ENCODE peak calls at places on chromosomes 12 and 14, in seven cellular contexts. One of them, this sample, is unnamed.

GRCh38 chr12:88958153-88958552 is 377.9 kb upstream of the KITLG start:
- DNase-seq in mucosa of descending colon: no peak
- DNase-seq in small intestine: no peak
- DNase-seq in mesenteric fat pad: no peak
- DNase-seq in naive thymus-derived CD8-positive, alpha-beta T cell: no peak
- DNase-seq in OCI-LY7: no peak
- DNase-seq in stimulated activated CD4-positive, alpha-beta T cell treated with anti-CD3 and anti-CD28 coated beads, TNF-alpha, amount 100 ng/mL, for 4 hours: no peak
- DNase-seq in this sample: no peak

GRCh38 chr12:15627995-15628945 is 160.9 kb downstream of the EPS8 start:
- DNase-seq in mucosa of descending colon: no peak
- DNase-seq in small intestine: no peak
- DNase-seq in mesenteric fat pad: no peak
- DNase-seq in naive thymus-derived CD8-positive, alpha-beta T cell: no peak
- DNase-seq in OCI-LY7: no peak
- DNase-seq in stimulated activated CD4-positive, alpha-beta T cell treated with anti-CD3 and anti-CD28 coated beads, TNF-alpha, amount 100 ng/mL, for 4 hours: no peak
- DNase-seq in this sample: peak

GRCh38 chr14:57871487-57872080 is 5.7 kb upstream of the SLC35F4 start:
- DNase-seq in mucosa of descending colon: peak
- DNase-seq in small intestine: peak
- DNase-seq in mesenteric fat pad: no peak
- DNase-seq in naive thymus-derived CD8-positive, alpha-beta T cell: no peak
- DNase-seq in OCI-LY7: peak
- DNase-seq in stimulated activated CD4-positive, alpha-beta T cell treated with anti-CD3 and anti-CD28 coated beads, TNF-alpha, amount 100 ng/mL, for 4 hours: no peak
- DNase-seq in this sample: peak

GRCh38 chr12:122838841-122839240 is 3.6 kb downstream of the HIP1R start:
- DNase-seq in mucosa of descending colon: no peak
- DNase-seq in small intestine: no peak
- DNase-seq in mesenteric fat pad: no peak
- DNase-seq in naive thymus-derived CD8-positive, alpha-beta T cell: no peak
- DNase-seq in OCI-LY7: no peak
- DNase-seq in stimulated activated CD4-positive, alpha-beta T cell treated with anti-CD3 and anti-CD28 coated beads, TNF-alpha, amount 100 ng/mL, for 4 hours: no peak
- DNase-seq in this sample: no peak

GRCh38 chr14:23481992-23482813 is 12.7 kb downstream of the NGDN start:
- DNase-seq in mucosa of descending colon: no peak
- DNase-seq in small intestine: no peak
- DNase-seq in mesenteric fat pad: no peak
- DNase-seq in naive thymus-derived CD8-positive, alpha-beta T cell: no peak
- DNase-seq in OCI-LY7: no peak
- DNase-seq in stimulated activated CD4-positive, alpha-beta T cell treated with anti-CD3 and anti-CD28 coated beads, TNF-alpha, amount 100 ng/mL, for 4 hours: no peak
- DNase-seq in this sample: no peak

GRCh38 chr12:2856051-2856450 is 788 bp downstream of the TEX52 start:
- DNase-seq in mucosa of descending colon: no peak
- DNase-seq in small intestine: no peak
- DNase-seq in mesenteric fat pad: no peak
- DNase-seq in naive thymus-derived CD8-positive, alpha-beta T cell: no peak
- DNase-seq in OCI-LY7: no peak
- DNase-seq in stimulated activated CD4-positive, alpha-beta T cell treated with anti-CD3 and anti-CD28 coated beads, TNF-alpha, amount 100 ng/mL, for 4 hours: no peak
- DNase-seq in this sample: peak

GRCh38 chr12:835754-836493 is 83.5 kb downstream of the WNK1 start:
- DNase-seq in mucosa of descending colon: no peak
- DNase-seq in small intestine: no peak
- DNase-seq in mesenteric fat pad: no peak
- DNase-seq in naive thymus-derived CD8-positive, alpha-beta T cell: no peak
- DNase-seq in OCI-LY7: no peak
- DNase-seq in stimulated activated CD4-positive, alpha-beta T cell treated with anti-CD3 and anti-CD28 coated beads, TNF-alpha, amount 100 ng/mL, for 4 hours: no peak
- DNase-seq in this sample: peak

GRCh38 chr12:115811929-115812328 is 465.6 kb downstream of the MED13L start:
- DNase-seq in mucosa of descending colon: no peak
- DNase-seq in small intestine: no peak
- DNase-seq in mesenteric fat pad: no peak
- DNase-seq in naive thymus-derived CD8-positive, alpha-beta T cell: no peak
- DNase-seq in OCI-LY7: no peak
- DNase-seq in stimulated activated CD4-positive, alpha-beta T cell treated with anti-CD3 and anti-CD28 coated beads, TNF-alpha, amount 100 ng/mL, for 4 hours: no peak
- DNase-seq in this sample: no peak

GRCh38 chr12:126891789-126892188 is 1375.2 kb upstream of the TMEM132C start:
- DNase-seq in mucosa of descending colon: no peak
- DNase-seq in small intestine: no peak
- DNase-seq in mesenteric fat pad: no peak
- DNase-seq in naive thymus-derived CD8-positive, alpha-beta T cell: no peak
- DNase-seq in OCI-LY7: no peak
- DNase-seq in stimulated activated CD4-positive, alpha-beta T cell treated with anti-CD3 and anti-CD28 coated beads, TNF-alpha, amount 100 ng/mL, for 4 hours: no peak
- DNase-seq in this sample: peak

GRCh38 chr14:98137626-98138025 is 1134.4 kb downstream of the BCL11B start:
- DNase-seq in mucosa of descending colon: no peak
- DNase-seq in small intestine: no peak
- DNase-seq in mesenteric fat pad: no peak
- DNase-seq in naive thymus-derived CD8-positive, alpha-beta T cell: no peak
- DNase-seq in OCI-LY7: no peak
- DNase-seq in stimulated activated CD4-positive, alpha-beta T cell treated with anti-CD3 and anti-CD28 coated beads, TNF-alpha, amount 100 ng/mL, for 4 hours: no peak
- DNase-seq in this sample: no peak

GRCh38 chr12:105330283-105330937 is at the start of gene C12orf75:
- DNase-seq in mucosa of descending colon: peak
- DNase-seq in small intestine: peak
- DNase-seq in mesenteric fat pad: no peak
- DNase-seq in naive thymus-derived CD8-positive, alpha-beta T cell: peak
- DNase-seq in OCI-LY7: peak
- DNase-seq in stimulated activated CD4-positive, alpha-beta T cell treated with anti-CD3 and anti-CD28 coated beads, TNF-alpha, amount 100 ng/mL, for 4 hours: peak
- DNase-seq in this sample: peak

GRCh38 chr12:116382456-116382902 is 105.0 kb upstream of the MED13L start:
- DNase-seq in mucosa of descending colon: no peak
- DNase-seq in small intestine: no peak
- DNase-seq in mesenteric fat pad: no peak
- DNase-seq in naive thymus-derived CD8-positive, alpha-beta T cell: no peak
- DNase-seq in OCI-LY7: no peak
- DNase-seq in stimulated activated CD4-positive, alpha-beta T cell treated with anti-CD3 and anti-CD28 coated beads, TNF-alpha, amount 100 ng/mL, for 4 hours: no peak
- DNase-seq in this sample: no peak

GRCh38 chr14:81829447-81829846 is 295.8 kb upstream of the SEL1L start:
- DNase-seq in mucosa of descending colon: no peak
- DNase-seq in small intestine: no peak
- DNase-seq in mesenteric fat pad: no peak
- DNase-seq in naive thymus-derived CD8-positive, alpha-beta T cell: peak
- DNase-seq in OCI-LY7: no peak
- DNase-seq in stimulated activated CD4-positive, alpha-beta T cell treated with anti-CD3 and anti-CD28 coated beads, TNF-alpha, amount 100 ng/mL, for 4 hours: no peak
- DNase-seq in this sample: no peak

GRCh38 chr12:77947326-77947725 is 116.6 kb downstream of the NAV3 start:
- DNase-seq in mucosa of descending colon: no peak
- DNase-seq in small intestine: no peak
- DNase-seq in mesenteric fat pad: no peak
- DNase-seq in naive thymus-derived CD8-positive, alpha-beta T cell: no peak
- DNase-seq in OCI-LY7: no peak
- DNase-seq in stimulated activated CD4-positive, alpha-beta T cell treated with anti-CD3 and anti-CD28 coated beads, TNF-alpha, amount 100 ng/mL, for 4 hours: no peak
- DNase-seq in this sample: no peak

GRCh38 chr12:15979096-15980091 is 68.3 kb downstream of the DERA start:
- DNase-seq in mucosa of descending colon: peak
- DNase-seq in small intestine: peak
- DNase-seq in mesenteric fat pad: no peak
- DNase-seq in naive thymus-derived CD8-positive, alpha-beta T cell: no peak
- DNase-seq in OCI-LY7: no peak
- DNase-seq in stimulated activated CD4-positive, alpha-beta T cell treated with anti-CD3 and anti-CD28 coated beads, TNF-alpha, amount 100 ng/mL, for 4 hours: no peak
- DNase-seq in this sample: peak

GRCh38 chr14:79134346-79134745 is 964.2 kb downstream of the NRXN3 start:
- DNase-seq in mucosa of descending colon: no peak
- DNase-seq in small intestine: no peak
- DNase-seq in mesenteric fat pad: no peak
- DNase-seq in naive thymus-derived CD8-positive, alpha-beta T cell: no peak
- DNase-seq in OCI-LY7: no peak
- DNase-seq in stimulated activated CD4-positive, alpha-beta T cell treated with anti-CD3 and anti-CD28 coated beads, TNF-alpha, amount 100 ng/mL, for 4 hours: no peak
- DNase-seq in this sample: peak

GRCh38 chr14:50947446-50947845 is 3.2 kb upstream of the PYGL start:
- DNase-seq in mucosa of descending colon: no peak
- DNase-seq in small intestine: no peak
- DNase-seq in mesenteric fat pad: no peak
- DNase-seq in naive thymus-derived CD8-positive, alpha-beta T cell: no peak
- DNase-seq in OCI-LY7: no peak
- DNase-seq in stimulated activated CD4-positive, alpha-beta T cell treated with anti-CD3 and anti-CD28 coated beads, TNF-alpha, amount 100 ng/mL, for 4 hours: no peak
- DNase-seq in this sample: no peak

GRCh38 chr12:42262271-42262670 is 24.2 kb upstream of the YAF2 start:
- DNase-seq in mucosa of descending colon: no peak
- DNase-seq in small intestine: no peak
- DNase-seq in mesenteric fat pad: no peak
- DNase-seq in naive thymus-derived CD8-positive, alpha-beta T cell: no peak
- DNase-seq in OCI-LY7: no peak
- DNase-seq in stimulated activated CD4-positive, alpha-beta T cell treated with anti-CD3 and anti-CD28 coated beads, TNF-alpha, amount 100 ng/mL, for 4 hours: no peak
- DNase-seq in this sample: no peak

GRCh38 chr14:67492538-67492937 is 4.0 kb upstream of the TMEM229B start:
- DNase-seq in mucosa of descending colon: no peak
- DNase-seq in small intestine: no peak
- DNase-seq in mesenteric fat pad: no peak
- DNase-seq in naive thymus-derived CD8-positive, alpha-beta T cell: no peak
- DNase-seq in OCI-LY7: no peak
- DNase-seq in stimulated activated CD4-positive, alpha-beta T cell treated with anti-CD3 and anti-CD28 coated beads, TNF-alpha, amount 100 ng/mL, for 4 hours: no peak
- DNase-seq in this sample: no peak

GRCh38 chr12:96070670-96071279 is 35.4 kb upstream of the LTA4H start:
- DNase-seq in mucosa of descending colon: peak
- DNase-seq in small intestine: no peak
- DNase-seq in mesenteric fat pad: no peak
- DNase-seq in naive thymus-derived CD8-positive, alpha-beta T cell: no peak
- DNase-seq in OCI-LY7: peak
- DNase-seq in stimulated activated CD4-positive, alpha-beta T cell treated with anti-CD3 and anti-CD28 coated beads, TNF-alpha, amount 100 ng/mL, for 4 hours: no peak
- DNase-seq in this sample: peak

GRCh38 chr12:68497112-68497511 is 113.6 kb upstream of the RAP1B start:
- DNase-seq in mucosa of descending colon: no peak
- DNase-seq in small intestine: no peak
- DNase-seq in mesenteric fat pad: no peak
- DNase-seq in naive thymus-derived CD8-positive, alpha-beta T cell: no peak
- DNase-seq in OCI-LY7: no peak
- DNase-seq in stimulated activated CD4-positive, alpha-beta T cell treated with anti-CD3 and anti-CD28 coated beads, TNF-alpha, amount 100 ng/mL, for 4 hours: no peak
- DNase-seq in this sample: no peak

GRCh38 chr12:59928416-59928815 is 332.6 kb downstream of the SLC16A7 start:
- DNase-seq in mucosa of descending colon: no peak
- DNase-seq in small intestine: no peak
- DNase-seq in mesenteric fat pad: no peak
- DNase-seq in naive thymus-derived CD8-positive, alpha-beta T cell: no peak
- DNase-seq in OCI-LY7: no peak
- DNase-seq in stimulated activated CD4-positive, alpha-beta T cell treated with anti-CD3 and anti-CD28 coated beads, TNF-alpha, amount 100 ng/mL, for 4 hours: no peak
- DNase-seq in this sample: no peak

GRCh38 chr12:79983969-79984629 is 49.2 kb upstream of the PPP1R12A start:
- DNase-seq in mucosa of descending colon: no peak
- DNase-seq in small intestine: peak
- DNase-seq in mesenteric fat pad: no peak
- DNase-seq in naive thymus-derived CD8-positive, alpha-beta T cell: no peak
- DNase-seq in OCI-LY7: no peak
- DNase-seq in stimulated activated CD4-positive, alpha-beta T cell treated with anti-CD3 and anti-CD28 coated beads, TNF-alpha, amount 100 ng/mL, for 4 hours: no peak
- DNase-seq in this sample: no peak

GRCh38 chr12:127280393-127281275 is 986.3 kb upstream of the TMEM132C start:
- DNase-seq in mucosa of descending colon: peak
- DNase-seq in small intestine: peak
- DNase-seq in mesenteric fat pad: no peak
- DNase-seq in naive thymus-derived CD8-positive, alpha-beta T cell: peak
- DNase-seq in OCI-LY7: peak
- DNase-seq in stimulated activated CD4-positive, alpha-beta T cell treated with anti-CD3 and anti-CD28 coated beads, TNF-alpha, amount 100 ng/mL, for 4 hours: peak
- DNase-seq in this sample: no peak

This sample was measured in NB4.